ENCODE peak calls at places on chromosomes 16 and 17, in seven cellular contexts. G is right atrium auricular region, S is Peyer's patch, I is GM06990, Z is kidney epithelial cell, V is NB4, X is OCI-LY7. A is an unnamed sample.

GRCh38 chr16:19691161-19691850 is 26.7 kb downstream of the KNOP1 start:
- DNase-seq in G (no peak), S (no peak), I (no peak), Z (no peak), V (peak; percentile 20), X (no peak), A (no peak)

GRCh38 chr17:46024590-46024989 is 25.5 kb downstream of the STH start:
- DNase-seq in G (no peak), S (no peak), I (no peak), Z (no peak), V (no peak), X (no peak), A (no peak)

GRCh38 chr16:81180578-81180977 is 57.9 kb upstream of the BCO1 start:
- DNase-seq in G (no peak), S (no peak), I (no peak), Z (no peak), V (no peak), X (no peak), A (no peak)

GRCh38 chr16:75222271-75222783 is 3.5 kb downstream of the CTRB1 start:
- DNase-seq in G (no peak), S (no peak), I (no peak), Z (no peak), V (no peak), X (no peak), A (no peak)

GRCh38 chr16:51390877-51391276 is 239.8 kb upstream of the SALL1 start:
- DNase-seq in G (no peak), S (no peak), I (no peak), Z (no peak), V (no peak), X (no peak), A (no peak)

GRCh38 chr17:57110579-57111367 is 25.7 kb downstream of the AKAP1 start:
- DNase-seq in G (no peak), S (no peak), I (no peak), Z (no peak), V (peak; percentile 93), X (no peak), A (no peak)

GRCh38 chr17:19876524-19877161 is 8.9 kb upstream of the ULK2 start:
- DNase-seq in G (peak; percentile 70), S (no peak), I (no peak), Z (no peak), V (peak; percentile 95), X (no peak), A (no peak)

GRCh38 chr17:28371245-28372202 is at the start of gene SARM1:
- DNase-seq in G (peak; percentile 76), S (peak; percentile 73), I (peak; percentile 91), Z (no peak), V (peak; percentile 82), X (peak; percentile 91), A (peak; percentile 94)

GRCh38 chr16:49914697-49915096 is 58.8 kb upstream of the ZNF423 start:
- DNase-seq in G (no peak), S (no peak), I (no peak), Z (no peak), V (no peak), X (no peak), A (no peak)

GRCh38 chr17:20302191-20302917 is 165.0 kb downstream of the LGALS9B start:
- DNase-seq in G (peak; percentile 46), S (no peak), I (no peak), Z (no peak), V (peak; percentile 71), X (no peak), A (no peak)

GRCh38 chr16:50881331-50881830 is 139.5 kb downstream of the CYLD start:
- DNase-seq in G (peak; percentile 30), S (no peak), I (no peak), Z (no peak), V (no peak), X (no peak), A (no peak)

GRCh38 chr17:45409659-45410076 is 23.0 kb downstream of the ARHGAP27 start:
- DNase-seq in G (no peak), S (peak; percentile 49), I (no peak), Z (no peak), V (no peak), X (peak; percentile 56), A (no peak)

GRCh38 chr17:15918261-15918660 is 26.7 kb upstream of the ADORA2B start:
- DNase-seq in G (no peak), S (peak; percentile 9), I (no peak), Z (no peak), V (no peak), X (no peak), A (no peak)

GRCh38 chr17:60664022-60664421 is 13.6 kb upstream of the BCAS3 start:
- DNase-seq in G (no peak), S (no peak), I (no peak), Z (no peak), V (no peak), X (no peak), A (no peak)

GRCh38 chr17:75412455-75413317 is 7.2 kb upstream of the GRB2 start:
- DNase-seq in G (peak; percentile 70), S (peak; percentile 60), I (peak; percentile 67), Z (no peak), V (peak; percentile 83), X (peak; percentile 95), A (peak; percentile 92)

GRCh38 chr17:45408611-45409421 is 23.9 kb downstream of the ARHGAP27 start:
- DNase-seq in G (no peak), S (peak; percentile 56), I (no peak), Z (no peak), V (no peak), X (no peak), A (no peak)

GRCh38 chr16:3161235-3162018 is 26.6 kb upstream of the OR1F1 start:
- DNase-seq in G (no peak), S (no peak), I (no peak), Z (no peak), V (no peak), X (no peak), A (no peak)

GRCh38 chr17:74369221-74369620 is 1.9 kb downstream of the GPR142 start:
- DNase-seq in G (no peak), S (peak; percentile 62), I (no peak), Z (no peak), V (peak; percentile 69), X (peak; percentile 38), A (no peak)

DNA sequence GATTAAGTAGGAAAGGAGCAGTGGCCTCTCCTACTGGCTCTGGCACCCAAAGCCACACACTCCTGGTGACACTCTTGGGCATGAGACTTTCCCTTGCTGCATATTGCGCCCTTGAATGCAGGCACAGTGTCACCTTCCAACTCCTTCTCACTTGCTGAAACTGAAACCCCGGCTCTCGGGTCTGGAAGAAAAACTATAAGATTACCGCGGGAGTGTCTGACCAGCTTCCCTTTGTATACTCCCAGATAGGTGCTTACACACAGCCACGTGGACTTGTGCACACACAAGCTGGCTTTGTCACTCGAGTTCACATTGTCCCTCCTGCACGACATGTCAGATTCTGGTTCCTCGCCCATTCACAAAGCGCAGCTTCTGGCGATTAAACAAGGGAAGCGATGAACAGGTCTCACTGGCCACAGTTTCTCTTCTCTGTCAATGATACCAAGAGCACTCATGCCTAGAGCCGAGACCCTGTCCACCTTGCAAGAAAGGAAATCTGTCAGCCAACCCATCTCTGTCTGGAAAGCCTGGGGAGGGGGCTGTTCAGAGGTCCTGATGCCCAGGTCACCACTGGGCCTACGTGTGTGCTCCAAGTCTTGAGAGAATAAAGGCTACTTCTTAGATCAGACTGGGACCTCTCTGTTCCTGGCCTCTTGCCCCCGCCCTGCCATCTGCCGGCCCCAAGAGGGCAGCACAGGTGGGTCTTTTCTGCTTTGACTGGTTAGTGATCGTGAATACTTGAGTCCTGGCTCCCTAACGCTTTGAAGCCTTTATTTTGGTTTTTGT is 104.5 kb downstream of the MRM1 start:
- DNase-seq in G (no peak), S (no peak), I (no peak), Z (no peak), V (peak; percentile 68), X (peak; percentile 40), A (peak; percentile 61)
- TF ChIP-seq CTCF in G (no peak), S (no peak), I (peak; percentile 81), Z (peak; percentile 85), V (peak; percentile 86), X (peak; percentile 86), A (peak; percentile 78)

DNA sequence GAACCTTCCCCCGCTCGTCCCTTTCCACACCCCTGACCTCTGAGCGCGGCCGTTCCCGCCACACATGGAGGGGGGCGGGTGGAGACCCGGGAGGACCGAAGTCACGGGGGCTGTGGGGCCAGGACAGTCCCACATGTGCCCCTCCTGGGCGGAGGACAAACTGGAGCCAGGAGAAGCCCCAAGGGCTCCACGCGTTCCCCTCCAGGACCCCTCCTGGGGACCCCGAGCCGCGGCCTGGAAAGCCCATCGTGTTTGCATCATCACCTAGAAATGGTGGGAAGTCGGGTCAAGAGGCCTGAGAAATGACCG is 607 bp upstream of the ABR start:
- DNase-seq in G (no peak), S (no peak), I (no peak), Z (no peak), V (no peak), X (no peak), A (no peak)
- H3K4me3 ChIP-seq in G (peak overlapping the region; percentile 73), S (peak overlapping the region; percentile 96), I (peak overlapping the region; percentile 54), Z (peak overlapping the region; percentile 78), V (no peak overlapping the region), X (peak overlapping the region; percentile 74), A (peak overlapping the region; percentile 46)

GRCh38 chr17:82912571-82913089 is 72.8 kb upstream of the ZNF750 start:
- DNase-seq in G (no peak), S (no peak), I (no peak), Z (no peak), V (no peak), X (no peak), A (no peak)

GRCh38 chr17:82914375-82914774 is 74.6 kb upstream of the ZNF750 start:
- DNase-seq in G (no peak), S (no peak), I (no peak), Z (no peak), V (no peak), X (peak; percentile 72), A (peak; percentile 38)

GRCh38 chr17:82911822-82912221 is 72.0 kb upstream of the ZNF750 start:
- DNase-seq in G (no peak), S (no peak), I (no peak), Z (no peak), V (peak; percentile 29), X (peak; percentile 20), A (no peak)

GRCh38 chr17:82915010-82915696 is 75.3 kb upstream of the ZNF750 start:
- DNase-seq in G (no peak), S (no peak), I (no peak), Z (no peak), V (no peak), X (peak; percentile 92), A (peak; percentile 31)

DNA sequence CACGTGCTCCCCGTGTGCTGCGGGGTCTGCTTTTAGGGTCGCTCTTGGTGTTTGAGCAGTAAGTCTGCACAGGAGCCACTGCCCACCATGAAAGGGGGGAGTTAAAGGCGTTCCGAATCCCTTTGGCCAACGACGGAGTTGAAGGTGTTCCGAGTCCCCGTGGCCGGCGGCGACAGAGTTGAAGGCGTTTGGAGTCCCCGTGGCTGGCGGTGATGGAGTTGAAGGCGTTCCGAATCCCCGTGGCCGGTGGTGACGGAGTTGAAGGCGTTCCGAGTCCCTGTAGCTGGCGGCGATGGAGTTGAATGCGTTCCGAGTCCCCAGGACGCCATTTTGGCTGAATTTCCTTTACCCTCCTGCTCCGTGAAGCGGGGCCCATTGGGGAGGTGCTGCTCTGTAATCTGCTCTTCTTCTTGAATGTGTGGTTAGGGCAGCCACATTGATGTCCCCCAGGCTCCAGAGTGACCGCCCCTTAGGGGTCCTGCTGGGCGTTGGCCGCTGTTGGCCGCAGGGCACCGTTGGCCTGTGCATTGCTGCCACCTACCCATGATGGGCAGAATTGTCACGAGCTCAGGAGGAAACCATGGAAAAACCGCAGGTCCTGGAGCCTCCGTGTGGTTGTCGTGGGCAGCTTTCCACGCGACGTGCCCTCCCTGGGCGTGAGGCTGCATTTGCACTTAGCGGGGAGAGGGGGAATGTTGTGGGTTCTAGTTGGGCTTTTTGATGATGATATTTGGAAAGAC is 73.7 kb upstream of the ZNF750 start:
- DNase-seq in G (no peak), S (no peak), I (no peak), Z (no peak), V (peak; percentile 23), X (no peak), A (no peak)
- TF ChIP-seq CTCF in G (no peak), S (no peak), I (no peak), Z (peak; percentile 31), V (peak; percentile 26), X (no peak), A (no peak)

GRCh38 chr16:31404353-31405064 is 11.4 kb downstream of the ITGAD start:
- DNase-seq in G (no peak), S (no peak), I (no peak), Z (no peak), V (peak; percentile 18), X (no peak), A (peak; percentile 11)
- H3K4me3 ChIP-seq in G (peak overlapping the region; percentile 17), S (no peak overlapping the region), I (peak overlapping the region; percentile 9), Z (no peak overlapping the region), V (no peak overlapping the region), X (no peak overlapping the region), A (peak overlapping the region; percentile 32)

A was measured in GM12865.